ENCODE peak calls at places on chromosome 2, in five cellular contexts. E is Peyer's patch, Z is astrocyte of the cerebellum, D is esophagus squamous epithelium, Q is progenitor cell of endocrine pancreas. Y is an unnamed sample.

GRCh38 chr2:127193948-127194267 is 26.2 kb downstream of the CYP27C1 start:
- DNase-seq in E (no peak), Z (peak), D (no peak), Q (no peak), Y (no peak)

GRCh38 chr2:36597003-36597531 is 901 bp downstream of the FEZ2 start:
- DNase-seq in E (no peak), Z (no peak), D (no peak), Q (no peak), Y (no peak)

GRCh38 chr2:74440005-74440377 is 1.7 kb downstream of the RTKN start:
- DNase-seq in E (no peak), Z (no peak), D (no peak), Q (no peak), Y (no peak)

GRCh38 chr2:177543007-177543760 is 150.6 kb downstream of the AGPS start:
- DNase-seq in E (no peak), Z (peak), D (no peak), Q (no peak), Y (peak)

GRCh38 chr2:36663851-36664715 is 32.4 kb upstream of the VIT start:
- DNase-seq in E (peak), Z (peak), D (no peak), Q (no peak), Y (peak)

GRCh38 chr2:46117379-46117778 is 179.8 kb upstream of the EPAS1 start:
- DNase-seq in E (peak), Z (peak), D (no peak), Q (no peak), Y (no peak)

GRCh38 chr2:84876369-84876768 is 4.5 kb downstream of the TRABD2A start:
- DNase-seq in E (no peak), Z (no peak), D (no peak), Q (no peak), Y (no peak)

GRCh38 chr2:85184231-85184630 is 51.0 kb downstream of the TCF7L1 start:
- DNase-seq in E (no peak), Z (no peak), D (no peak), Q (no peak), Y (no peak)

GRCh38 chr2:41869542-41870256 is 178.1 kb upstream of the PKDCC start:
- DNase-seq in E (peak), Z (no peak), D (no peak), Q (peak), Y (peak)

GRCh38 chr2:75002007-75002406 is 43.6 kb downstream of the POLE4 start:
- DNase-seq in E (no peak), Z (no peak), D (no peak), Q (no peak), Y (no peak)

GRCh38 chr2:241102239-241102803 is at the start of gene MTERF4:
- DNase-seq in E (peak), Z (peak), D (no peak), Q (peak), Y (peak)

GRCh38 chr2:42196403-42197267 is 27.5 kb downstream of the EML4 start:
- DNase-seq in E (peak), Z (peak), D (no peak), Q (no peak), Y (no peak)

GRCh38 chr2:85892216-85892944 is 3.6 kb upstream of the ST3GAL5 start:
- DNase-seq in E (no peak), Z (no peak), D (no peak), Q (no peak), Y (no peak)

GRCh38 chr2:138779451-138780440 is at the start of gene NXPH2:
- DNase-seq in E (no peak), Z (no peak), D (no peak), Q (peak), Y (no peak)

GRCh38 chr2:128187032-128187654 is 96.1 kb downstream of the UGGT1 start:
- DNase-seq in E (peak), Z (peak), D (no peak), Q (no peak), Y (no peak)

GRCh38 chr2:177929662-177930522 is 142.7 kb downstream of the PDE11A start:
- DNase-seq in E (no peak), Z (no peak), D (no peak), Q (no peak), Y (no peak)

GRCh38 chr2:74763962-74764428 is 69.9 kb upstream of the HK2 start:
- DNase-seq in E (no peak), Z (no peak), D (no peak), Q (no peak), Y (no peak)

GRCh38 chr2:215635788-215636139 is 199.9 kb upstream of the FN1 start:
- DNase-seq in E (no peak), Z (no peak), D (no peak), Q (no peak), Y (no peak)
- TF ChIP-seq CTCF in E (no peak), Z (no peak), D (no peak), Q (no peak), Y (peak)

GRCh38 chr2:149082781-149083180 is 44.3 kb downstream of the LYPD6B start:
- DNase-seq in E (no peak), Z (no peak), D (no peak), Q (no peak), Y (no peak)

GRCh38 chr2:149084924-149085795 is 46.7 kb downstream of the LYPD6B start:
- DNase-seq in E (no peak), Z (no peak), D (no peak), Q (no peak), Y (no peak)

GRCh38 chr2:149090706-149091105 is 52.2 kb downstream of the LYPD6B start:
- DNase-seq in E (no peak), Z (no peak), D (no peak), Q (no peak), Y (no peak)

GRCh38 chr2:149089068-149089467 is 50.6 kb downstream of the LYPD6B start:
- DNase-seq in E (no peak), Z (no peak), D (no peak), Q (no peak), Y (no peak)

DNA sequence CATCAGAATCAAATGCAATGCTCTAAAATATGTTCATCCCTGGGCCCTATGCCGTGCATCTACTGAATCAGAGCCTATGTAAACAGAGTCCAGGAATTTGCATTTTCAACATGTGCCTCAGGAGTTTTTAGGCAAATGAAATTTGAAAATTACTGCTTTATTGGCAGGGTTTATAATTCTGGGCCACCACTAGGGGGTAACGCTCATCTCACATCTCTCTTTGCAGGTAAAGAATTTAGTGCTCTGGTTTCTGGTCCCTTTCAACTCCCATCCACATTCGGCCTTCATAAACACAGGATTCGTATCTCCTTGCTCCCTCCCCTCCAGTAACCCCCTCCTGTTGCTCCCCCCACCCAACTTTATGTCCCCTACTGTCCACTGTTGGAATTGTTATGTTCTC is 49.3 kb downstream of the LYPD6B start:
- DNase-seq in E (no peak), Z (no peak), D (no peak), Q (no peak), Y (no peak)
- TF ChIP-seq CTCF in E (no peak), Z (peak), D (peak), Q (peak), Y (peak)

GRCh38 chr2:40332096-40332826 is 119.6 kb downstream of the SLC8A1 start:
- DNase-seq in E (no peak), Z (no peak), D (no peak), Q (no peak), Y (peak)
- TF ChIP-seq CTCF in E (no peak), Z (no peak), D (no peak), Q (no peak), Y (no peak)

GRCh38 chr2:3430211-3430610 is 50.7 kb downstream of the TRAPPC12 start:
- DNase-seq in E (no peak), Z (no peak), D (no peak), Q (no peak), Y (no peak)

GRCh38 chr2:3428577-3428976 is 49.1 kb downstream of the TRAPPC12 start:
- DNase-seq in E (no peak), Z (no peak), D (no peak), Q (no peak), Y (no peak)

GRCh38 chr2:3430740-3431490 is 51.4 kb downstream of the TRAPPC12 start:
- DNase-seq in E (no peak), Z (no peak), D (no peak), Q (no peak), Y (no peak)

GRCh38 chr2:3427272-3427671 is 47.8 kb downstream of the TRAPPC12 start:
- DNase-seq in E (no peak), Z (no peak), D (no peak), Q (no peak), Y (no peak)

GRCh38 chr2:3429068-3429610 is 49.6 kb downstream of the TRAPPC12 start:
- DNase-seq in E (no peak), Z (no peak), D (no peak), Q (no peak), Y (no peak)
- TF ChIP-seq CTCF in E (no peak), Z (no peak), D (no peak), Q (no peak), Y (no peak)

GRCh38 chr2:234483568-234484251 is 13.2 kb downstream of the ARL4C start:
- DNase-seq in E (peak), Z (no peak), D (no peak), Q (no peak), Y (no peak)
- TF ChIP-seq CTCF in E (peak), Z (peak), D (peak), Q (peak), Y (no peak)